ENCODE peak calls at places on chromosomes 13 and 19, in six cellular contexts. N is A549, X is NB4, A is HepG2, L is endothelial cell of umbilical vein, V is GM12878. I is an unnamed sample.

GRCh38 chr19:1097810-1098176 is 2.6 kb upstream of the POLR2E start:
- DNase-seq in N (no peak), X (no peak), A (peak; percentile 89), L (no peak), V (no peak), I (no peak)

GRCh38 chr19:54415208-54415900 is at the start of gene TTYH1:
- DNase-seq in N (no peak), X (no peak), A (no peak), L (no peak), V (no peak), I (no peak)

GRCh38 chr19:46009530-46010510 is 13.0 kb downstream of the PGLYRP1 start:
- DNase-seq in N (peak; percentile 81), X (peak; percentile 82), A (peak; percentile 28), L (peak; percentile 76), V (no peak), I (peak; percentile 72)

GRCh38 chr13:20156711-20157110 is 4.1 kb downstream of the GJA3 start:
- DNase-seq in N (no peak), X (peak; percentile 23), A (no peak), L (no peak), V (no peak), I (no peak)

GRCh38 chr13:110304256-110304655 is 2.7 kb downstream of the COL4A1 start:
- DNase-seq in N (no peak), X (no peak), A (no peak), L (no peak), V (no peak), I (no peak)

GRCh38 chr13:90281709-90282108 is 1065.8 kb upstream of the MIR17HG start:
- DNase-seq in N (no peak), X (no peak), A (no peak), L (no peak), V (no peak), I (no peak)

GRCh38 chr19:5228932-5229777 is 111.5 kb downstream of the PTPRS start:
- DNase-seq in N (peak; percentile 23), X (peak; percentile 33), A (no peak), L (no peak), V (no peak), I (peak; percentile 29)

GRCh38 chr13:41457589-41458186 is 338 bp downstream of the RGCC start:
- DNase-seq in N (no peak), X (peak; percentile 39), A (no peak), L (no peak), V (no peak), I (peak; percentile 23)

GRCh38 chr13:113653264-113654174 is 4.5 kb downstream of the ATP4B start:
- DNase-seq in N (no peak), X (no peak), A (no peak), L (no peak), V (no peak), I (no peak)

GRCh38 chr13:34044660-34045080 is 226.7 kb downstream of the RFC3 start:
- DNase-seq in N (peak; percentile 5), X (no peak), A (no peak), L (peak; percentile 64), V (no peak), I (no peak)

GRCh38 chr13:30454991-30455390 is 10.7 kb downstream of the HMGB1 start:
- DNase-seq in N (no peak), X (no peak), A (no peak), L (no peak), V (no peak), I (no peak)

GRCh38 chr19:48445256-48445605 is 552 bp upstream of the GRWD1 start:
- DNase-seq in N (peak; percentile 98), X (peak; percentile 98), A (peak; percentile 82), L (peak; percentile 96), V (no peak), I (peak; percentile 85)

GRCh38 chr19:15286688-15287355 is 45.5 kb downstream of the BRD4 start:
- DNase-seq in N (no peak), X (no peak), A (no peak), L (peak; percentile 34), V (no peak), I (no peak)

GRCh38 chr19:17402982-17403855 is 2.2 kb downstream of the BST2 start:
- DNase-seq in N (peak; percentile 62), X (peak; percentile 25), A (no peak), L (peak; percentile 28), V (no peak), I (peak; percentile 67)

GRCh38 chr13:64266024-64266423 is 2850.4 kb upstream of the PCDH20 start:
- DNase-seq in N (no peak), X (no peak), A (no peak), L (no peak), V (no peak), I (no peak)

GRCh38 chr19:50928841-50929240 is 17.6 kb upstream of the KLK4 start:
- DNase-seq in N (no peak), X (no peak), A (no peak), L (no peak), V (no peak), I (no peak)

GRCh38 chr19:50926144-50926543 is 14.9 kb upstream of the KLK4 start:
- DNase-seq in N (no peak), X (no peak), A (no peak), L (no peak), V (no peak), I (no peak)

GRCh38 chr19:50924576-50924975 is 13.4 kb upstream of the KLK4 start:
- DNase-seq in N (no peak), X (no peak), A (no peak), L (no peak), V (no peak), I (no peak)

GRCh38 chr19:50922316-50922853 is 11.2 kb upstream of the KLK4 start:
- DNase-seq in N (peak; percentile 91), X (peak; percentile 81), A (peak; percentile 74), L (peak; percentile 65), V (peak; percentile 27), I (peak; percentile 84)

DNA sequence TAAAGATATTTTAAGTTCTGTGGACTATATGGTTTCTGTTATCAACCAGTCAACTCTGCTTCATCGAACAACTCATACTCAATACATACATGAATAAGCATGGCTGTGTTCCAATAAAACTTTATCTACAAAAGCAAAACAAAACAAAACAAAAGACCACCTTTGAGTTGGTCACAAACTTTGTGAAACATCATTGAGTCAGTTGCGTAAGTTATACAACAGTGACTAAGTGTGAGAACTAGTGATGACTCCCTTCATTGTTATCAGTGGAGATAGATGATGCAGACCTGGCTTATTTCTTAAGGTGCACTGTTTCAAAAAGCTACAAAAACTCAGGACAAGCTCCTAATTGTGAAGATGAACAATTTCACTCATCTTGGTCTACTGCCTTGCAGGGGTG is 14.5 kb upstream of the KLK4 start:
- DNase-seq in N (no peak), X (no peak), A (no peak), L (no peak), V (no peak), I (peak; percentile 5)
- TF ChIP-seq MYC in N (no peak), X (no peak), A (no peak), L (no peak), V (no peak), I (no peak)

GRCh38 chr19:29371766-29372415 is 153.9 kb upstream of the VSTM2B start:
- DNase-seq in N (no peak), X (no peak), A (no peak), L (no peak), V (no peak), I (no peak)
- TF ChIP-seq MYC in N (no peak), X (no peak), A (no peak), L (no peak), V (no peak), I (no peak)

GRCh38 chr13:23847545-23847944 is 41.7 kb downstream of the MIPEP start:
- DNase-seq in N (no peak), X (no peak), A (no peak), L (no peak), V (no peak), I (no peak)

GRCh38 chr13:23848019-23848418 is 41.2 kb downstream of the MIPEP start:
- DNase-seq in N (no peak), X (no peak), A (no peak), L (no peak), V (no peak), I (no peak)

GRCh38 chr13:23844132-23844531 is 45.1 kb downstream of the MIPEP start:
- DNase-seq in N (no peak), X (no peak), A (no peak), L (no peak), V (no peak), I (no peak)

GRCh38 chr13:23845309-23845708 is 43.9 kb downstream of the MIPEP start:
- DNase-seq in N (no peak), X (no peak), A (no peak), L (no peak), V (no peak), I (no peak)

DNA sequence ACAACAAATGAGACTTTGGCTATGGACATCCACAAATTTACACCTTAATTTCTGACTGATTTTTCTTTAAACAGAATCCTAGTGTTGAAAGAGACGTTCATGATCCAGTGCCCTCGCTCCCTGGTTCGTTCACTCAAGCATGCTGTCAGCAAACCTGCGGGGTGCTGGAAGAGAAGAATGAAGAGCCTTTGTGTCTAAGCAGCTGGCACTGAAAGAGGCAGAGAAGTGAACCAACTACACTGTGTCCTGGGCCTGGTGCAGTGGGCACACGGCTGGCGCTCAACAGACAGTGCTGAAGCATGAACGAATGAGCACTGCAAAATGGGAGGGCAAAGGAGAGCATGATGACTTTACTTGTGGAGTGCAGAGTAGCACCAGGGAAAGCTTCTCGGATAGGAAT is 46.8 kb downstream of the MIPEP start:
- DNase-seq in N (no peak), X (no peak), A (no peak), L (no peak), V (no peak), I (no peak)
- TF ChIP-seq MYC in N (no peak), X (no peak), A (no peak), L (no peak), V (no peak), I (no peak)

GRCh38 chr19:51023946-51024345 is 2.5 kb downstream of the KLK11 start:
- DNase-seq in N (no peak), X (no peak), A (no peak), L (no peak), V (no peak), I (no peak)

GRCh38 chr19:51026554-51026831 is at the start of gene KLK11:
- DNase-seq in N (no peak), X (no peak), A (no peak), L (no peak), V (no peak), I (no peak)

GRCh38 chr19:51024924-51025323 is 1.5 kb downstream of the KLK11 start:
- DNase-seq in N (no peak), X (no peak), A (no peak), L (no peak), V (no peak), I (no peak)

GRCh38 chr19:51025809-51026553 is 435 bp downstream of the KLK11 start:
- DNase-seq in N (no peak), X (no peak), A (no peak), L (no peak), V (no peak), I (no peak)

GRCh38 chr19:51025401-51025800 is 1.0 kb downstream of the KLK11 start:
- DNase-seq in N (no peak), X (no peak), A (no peak), L (no peak), V (no peak), I (no peak)
- TF ChIP-seq MYC in N (no peak), X (no peak), A (no peak), L (no peak), V (no peak), I (no peak)

I was measured in K562.